ENCODE peak calls at places on chromosome 17, in four cellular contexts. One of them, this sample, is unnamed.

GRCh38 chr17:2120550-2121335 is 65.8 kb downstream of the HIC1 start:
- DNase-seq in heart left ventricle: no peak
- DNase-seq in neural crest cell: no peak
- DNase-seq in Peyer's patch: no peak
- DNase-seq in this sample: no peak

GRCh38 chr17:61407211-61407911 is 7.7 kb downstream of the TBX2 start:
- DNase-seq in heart left ventricle: no peak
- DNase-seq in neural crest cell: no peak
- DNase-seq in Peyer's patch: no peak
- DNase-seq in this sample: no peak

GRCh38 chr17:51850206-51850605 is 308.3 kb downstream of the CA10 start:
- DNase-seq in neural crest cell: no peak
- DNase-seq in Peyer's patch: no peak
- DNase-seq in heart left ventricle: no peak
- DNase-seq in this sample: no peak

GRCh38 chr17:79818026-79818758 is 21.0 kb downstream of the CBX4 start:
- DNase-seq in neural crest cell: no peak
- DNase-seq in heart left ventricle: no peak
- DNase-seq in Peyer's patch: no peak
- DNase-seq in this sample: no peak

GRCh38 chr17:510223-510917 is 157.8 kb upstream of the RPH3AL start:
- DNase-seq in heart left ventricle: no peak
- DNase-seq in Peyer's patch: no peak
- DNase-seq in neural crest cell: no peak
- DNase-seq in this sample: no peak

GRCh38 chr17:17236295-17237025 is 508 bp downstream of the FLCN start:
- DNase-seq in neural crest cell: no peak
- DNase-seq in heart left ventricle: no peak
- DNase-seq in Peyer's patch: no peak
- DNase-seq in this sample: no peak

GRCh38 chr17:32142857-32143524 is 689 bp downstream of the RHOT1 start:
- DNase-seq in heart left ventricle: peak
- DNase-seq in Peyer's patch: peak
- DNase-seq in neural crest cell: peak
- DNase-seq in this sample: peak

GRCh38 chr17:79399610-79400144 is 211.2 kb downstream of the RBFOX3 start:
- DNase-seq in heart left ventricle: no peak
- DNase-seq in Peyer's patch: no peak
- DNase-seq in neural crest cell: no peak
- DNase-seq in this sample: no peak

GRCh38 chr17:79927136-79927661 is 88.0 kb upstream of the CBX4 start:
- DNase-seq in Peyer's patch: no peak
- DNase-seq in neural crest cell: no peak
- DNase-seq in heart left ventricle: no peak
- DNase-seq in this sample: no peak

GRCh38 chr17:9982159-9982558 is 77.1 kb upstream of the RCVRN start:
- DNase-seq in heart left ventricle: no peak
- DNase-seq in Peyer's patch: no peak
- DNase-seq in neural crest cell: no peak
- DNase-seq in this sample: no peak

GRCh38 chr17:53794875-53795274 is 27.9 kb upstream of the KIF2B start:
- DNase-seq in heart left ventricle: no peak
- DNase-seq in Peyer's patch: no peak
- DNase-seq in neural crest cell: no peak
- DNase-seq in this sample: no peak

DNA sequence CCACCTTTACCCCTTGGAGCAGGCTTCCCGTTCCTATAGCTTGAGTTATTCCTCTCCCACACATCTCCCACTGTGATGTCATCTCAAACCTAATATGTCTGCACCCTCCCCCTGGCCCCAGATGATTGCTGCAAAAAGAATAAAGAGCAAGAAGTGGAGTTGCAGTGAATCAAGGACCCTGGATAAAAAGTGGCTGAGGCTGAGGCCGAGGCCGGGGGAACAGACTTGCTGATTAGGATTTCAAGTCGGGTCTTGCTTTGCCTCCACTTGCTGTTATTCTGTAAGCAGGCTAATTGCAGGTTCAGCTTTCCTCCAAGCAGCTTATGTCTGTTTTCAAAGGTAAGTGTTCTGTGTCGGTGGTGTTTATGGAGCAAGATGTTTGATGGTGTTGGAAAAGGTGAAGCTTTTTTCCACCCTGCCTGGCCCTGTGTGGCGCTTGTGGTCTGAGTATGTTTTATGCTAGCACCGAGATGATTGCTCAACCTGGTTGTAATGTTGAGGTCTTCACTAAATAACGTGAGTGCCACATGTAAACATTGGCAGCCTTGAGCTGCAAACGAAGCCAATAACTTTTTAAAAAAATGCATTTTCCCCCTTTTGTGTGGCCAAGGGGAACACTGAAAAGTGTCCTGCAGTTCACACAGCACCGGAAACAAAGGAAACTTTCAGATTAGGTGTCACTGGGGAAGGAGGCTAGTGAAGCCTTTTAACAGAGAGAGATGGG is 15.4 kb downstream of the HS3ST3B1 start:
- DNase-seq in heart left ventricle: no peak
- DNase-seq in Peyer's patch: no peak
- DNase-seq in neural crest cell: no peak
- DNase-seq in this sample: no peak
- TF ChIP-seq CTCF in heart left ventricle: no peak
- TF ChIP-seq CTCF in Peyer's patch: no peak
- TF ChIP-seq CTCF in neural crest cell: no peak
- TF ChIP-seq CTCF in this sample: no peak

GRCh38 chr17:71234349-71234748 is 886.5 kb upstream of the SOX9 start:
- DNase-seq in neural crest cell: no peak
- DNase-seq in Peyer's patch: no peak
- DNase-seq in heart left ventricle: no peak
- DNase-seq in this sample: no peak

GRCh38 chr17:71232801-71233559 is 887.8 kb upstream of the SOX9 start:
- DNase-seq in Peyer's patch: no peak
- DNase-seq in heart left ventricle: no peak
- DNase-seq in neural crest cell: no peak
- DNase-seq in this sample: no peak

DNA sequence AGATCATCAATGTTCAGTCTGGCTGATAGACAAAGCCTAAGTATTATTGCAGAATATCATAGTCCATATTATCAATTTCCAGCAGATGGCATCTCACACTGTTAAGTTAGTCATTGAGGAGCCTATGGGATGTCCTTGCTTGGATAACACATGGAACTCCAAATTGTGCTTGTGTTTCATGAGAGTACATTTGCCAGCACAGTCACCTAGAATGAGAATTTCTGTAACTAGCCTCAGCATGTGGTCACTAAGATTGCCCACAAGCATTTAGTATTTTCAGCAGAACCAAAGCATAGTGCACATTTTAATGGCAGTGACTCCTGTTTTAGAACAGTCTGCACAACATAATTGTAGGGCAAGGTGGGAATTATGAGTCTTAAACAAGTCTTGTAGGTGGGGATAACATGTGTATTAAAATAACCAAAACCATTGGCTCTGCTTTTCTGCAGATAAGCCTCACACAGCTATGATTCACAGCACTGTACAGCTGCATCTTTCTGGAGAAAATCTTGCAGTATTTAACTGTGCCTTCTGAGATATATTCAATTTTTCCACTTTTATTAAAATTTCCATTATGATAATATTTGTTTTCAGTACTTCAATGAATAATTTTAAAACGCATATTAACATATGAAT is 882.8 kb upstream of the SOX9 start:
- DNase-seq in neural crest cell: no peak
- DNase-seq in Peyer's patch: no peak
- DNase-seq in heart left ventricle: no peak
- DNase-seq in this sample: no peak
- TF ChIP-seq CTCF in neural crest cell: no peak
- TF ChIP-seq CTCF in Peyer's patch: peak
- TF ChIP-seq CTCF in heart left ventricle: no peak
- TF ChIP-seq CTCF in this sample: no peak

GRCh38 chr17:77606865-77607210 is 351.7 kb upstream of the TNRC6C start:
- DNase-seq in Peyer's patch: no peak
- DNase-seq in neural crest cell: no peak
- DNase-seq in heart left ventricle: no peak
- DNase-seq in this sample: no peak
- TF ChIP-seq CTCF in Peyer's patch: peak
- TF ChIP-seq CTCF in neural crest cell: peak
- TF ChIP-seq CTCF in heart left ventricle: no peak
- TF ChIP-seq CTCF in this sample: no peak

DNA sequence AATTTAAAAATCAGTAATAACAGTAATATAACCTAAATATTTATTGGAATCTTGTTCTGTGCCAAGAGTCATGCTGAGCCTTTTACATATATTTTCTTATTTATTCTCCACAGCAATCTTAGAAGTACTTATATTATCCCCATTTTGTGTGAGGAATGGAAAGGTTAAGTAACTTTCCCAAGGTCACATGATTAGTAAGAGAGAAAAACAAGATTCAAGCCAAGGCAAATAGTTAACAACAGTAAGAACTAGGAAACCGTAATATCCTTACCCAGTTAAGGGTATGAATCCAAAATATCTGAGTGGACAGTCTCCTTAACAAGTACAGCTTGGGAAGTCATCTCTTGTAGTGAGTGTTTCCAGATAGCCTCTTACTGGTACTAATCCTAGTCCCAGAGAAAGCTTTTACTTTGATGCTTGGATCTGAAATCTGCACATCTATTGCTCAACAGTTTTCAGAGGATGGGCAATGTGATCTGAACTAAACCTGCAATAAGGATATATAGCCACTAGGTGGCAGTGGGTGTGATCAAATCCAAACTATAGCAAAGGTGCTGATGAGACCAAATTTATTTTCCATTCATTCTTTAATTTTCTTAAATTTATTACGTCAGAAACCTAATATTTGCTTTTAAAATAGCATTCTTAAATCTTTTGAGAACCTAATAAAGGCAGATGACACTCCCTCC is 23.3 kb downstream of the SHISA6 start:
- DNase-seq in neural crest cell: no peak
- DNase-seq in Peyer's patch: no peak
- DNase-seq in heart left ventricle: no peak
- DNase-seq in this sample: no peak
- TF ChIP-seq CTCF in neural crest cell: peak
- TF ChIP-seq CTCF in Peyer's patch: peak
- TF ChIP-seq CTCF in heart left ventricle: peak
- TF ChIP-seq CTCF in this sample: peak

GRCh38 chr17:34850964-34851363 is 110.3 kb downstream of the CCT6B start:
- DNase-seq in heart left ventricle: no peak
- DNase-seq in Peyer's patch: no peak
- DNase-seq in neural crest cell: no peak
- DNase-seq in this sample: no peak

GRCh38 chr17:34850023-34850422 is 111.2 kb downstream of the CCT6B start:
- DNase-seq in Peyer's patch: no peak
- DNase-seq in heart left ventricle: no peak
- DNase-seq in neural crest cell: no peak
- DNase-seq in this sample: no peak

GRCh38 chr17:34852141-34852540 is 109.1 kb downstream of the CCT6B start:
- DNase-seq in Peyer's patch: no peak
- DNase-seq in neural crest cell: no peak
- DNase-seq in heart left ventricle: no peak
- DNase-seq in this sample: no peak

GRCh38 chr17:34853916-34854315 is 107.3 kb downstream of the CCT6B start:
- DNase-seq in Peyer's patch: no peak
- DNase-seq in neural crest cell: no peak
- DNase-seq in heart left ventricle: peak
- DNase-seq in this sample: no peak

GRCh38 chr17:34852614-34853013 is 108.6 kb downstream of the CCT6B start:
- DNase-seq in neural crest cell: no peak
- DNase-seq in heart left ventricle: no peak
- DNase-seq in Peyer's patch: no peak
- DNase-seq in this sample: no peak
- TF ChIP-seq CTCF in neural crest cell: no peak
- TF ChIP-seq CTCF in heart left ventricle: no peak
- TF ChIP-seq CTCF in Peyer's patch: no peak
- TF ChIP-seq CTCF in this sample: peak

DNA sequence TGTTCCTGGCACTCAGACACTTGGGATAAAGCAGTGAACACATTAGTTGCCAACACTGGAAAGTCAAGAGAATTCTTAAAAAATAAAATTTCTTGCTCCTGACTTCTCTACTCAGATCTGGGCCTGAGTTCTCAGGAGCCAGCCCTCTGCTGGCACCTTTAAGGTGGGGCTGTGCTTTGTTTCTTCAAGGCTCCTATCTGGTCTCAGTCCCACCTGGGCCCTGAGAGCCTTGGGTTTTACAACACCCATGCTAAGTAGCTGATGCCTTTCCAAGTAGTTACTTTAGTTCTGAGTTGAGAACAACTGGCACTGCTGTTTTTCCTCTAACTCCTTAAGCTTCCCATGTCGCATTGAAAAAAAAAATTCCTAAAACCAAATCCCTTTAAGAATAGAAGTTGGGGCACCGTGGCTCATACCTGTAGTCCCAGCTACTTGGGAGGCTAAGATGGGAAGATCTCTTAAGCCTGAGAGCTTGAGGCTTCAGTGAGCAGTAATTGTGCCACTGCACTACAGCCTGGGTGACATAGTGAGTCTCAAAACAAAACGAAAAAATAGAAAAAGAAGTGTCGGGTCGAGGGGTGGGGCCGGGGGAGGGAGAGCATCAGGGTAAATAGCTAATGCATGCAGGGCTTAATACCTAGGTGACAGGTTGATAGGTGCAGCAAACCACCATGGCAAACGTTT is 16.6 kb downstream of the CHAD start:
- DNase-seq in neural crest cell: no peak
- DNase-seq in Peyer's patch: no peak
- DNase-seq in heart left ventricle: no peak
- DNase-seq in this sample: no peak
- TF ChIP-seq CTCF in neural crest cell: no peak
- TF ChIP-seq CTCF in Peyer's patch: no peak
- TF ChIP-seq CTCF in heart left ventricle: no peak
- TF ChIP-seq CTCF in this sample: no peak

GRCh38 chr17:56505154-56505756 is 88.2 kb upstream of the NOG start:
- DNase-seq in Peyer's patch: no peak
- DNase-seq in neural crest cell: no peak
- DNase-seq in heart left ventricle: no peak
- DNase-seq in this sample: no peak

GRCh38 chr17:56497132-56497531 is 96.4 kb upstream of the NOG start:
- DNase-seq in Peyer's patch: no peak
- DNase-seq in neural crest cell: no peak
- DNase-seq in heart left ventricle: no peak
- DNase-seq in this sample: no peak

GRCh38 chr17:56502120-56502519 is 91.4 kb upstream of the NOG start:
- DNase-seq in neural crest cell: no peak
- DNase-seq in heart left ventricle: no peak
- DNase-seq in Peyer's patch: no peak
- DNase-seq in this sample: no peak

DNA sequence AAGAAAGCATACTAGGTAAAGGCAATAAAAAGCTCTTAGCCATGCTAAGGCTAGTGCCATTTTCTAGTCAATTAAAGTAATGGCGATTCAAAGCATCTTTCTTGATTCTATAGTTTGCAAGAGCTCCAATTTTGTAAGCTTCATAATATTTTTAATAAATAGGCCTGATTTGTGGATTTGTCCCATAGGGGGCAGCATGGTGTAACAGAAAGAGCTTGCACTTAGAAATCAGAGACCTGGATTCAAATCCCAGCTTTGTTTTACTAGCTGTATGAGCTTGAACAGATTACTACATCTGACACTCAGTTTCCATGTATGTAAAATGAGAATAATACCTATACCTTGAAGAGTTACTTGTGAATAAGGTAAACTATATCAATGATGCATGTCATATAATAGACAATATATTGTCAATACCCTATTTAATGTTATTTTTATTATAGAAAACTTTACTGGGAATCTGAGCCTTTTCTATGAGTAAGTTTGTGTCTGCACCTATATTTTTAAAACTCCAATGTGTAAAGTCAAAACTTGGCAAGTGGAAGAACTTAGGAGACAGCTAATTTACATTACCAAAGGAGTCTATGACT is 93.6 kb upstream of the NOG start:
- DNase-seq in heart left ventricle: no peak
- DNase-seq in Peyer's patch: no peak
- DNase-seq in neural crest cell: no peak
- DNase-seq in this sample: no peak
- TF ChIP-seq CTCF in heart left ventricle: peak
- TF ChIP-seq CTCF in Peyer's patch: peak
- TF ChIP-seq CTCF in neural crest cell: peak
- TF ChIP-seq CTCF in this sample: peak

GRCh38 chr17:6648181-6648580 is 3.2 kb downstream of the MED31 start:
- DNase-seq in Peyer's patch: no peak
- DNase-seq in heart left ventricle: no peak
- DNase-seq in neural crest cell: no peak
- DNase-seq in this sample: no peak
- TF ChIP-seq CTCF in Peyer's patch: peak
- TF ChIP-seq CTCF in heart left ventricle: no peak
- TF ChIP-seq CTCF in neural crest cell: no peak
- TF ChIP-seq CTCF in this sample: no peak